ENCODE peak calls at places on chromosomes 11 and 22, in six cellular contexts. O, Z, P, G, R and B are unnamed samples.

GRCh38 chr11:110991621-110992355 is 253.7 kb upstream of the POU2AF2 start:
- DNase-seq in Z (peak; percentile 74), G (no peak), O (no peak), P (no peak), R (peak; percentile 44), B (no peak)

GRCh38 chr11:13227676-13228255 is 49.8 kb upstream of the BMAL1 start:
- DNase-seq in P (no peak), G (no peak), Z (no peak), O (no peak), R (no peak), B (no peak)

GRCh38 chr11:6269994-6270393 is 10.4 kb downstream of the CCKBR start:
- DNase-seq in R (no peak), G (no peak), Z (no peak), P (no peak), O (peak; percentile 10), B (no peak)

GRCh38 chr22:47165998-47166397 is 403.5 kb downstream of the TBC1D22A start:
- DNase-seq in Z (no peak), P (no peak), G (peak; percentile 15), O (no peak), R (no peak), B (no peak)

GRCh38 chr11:78472382-78472781 is 54.8 kb upstream of the GAB2 start:
- DNase-seq in Z (no peak), O (no peak), G (no peak), P (no peak), R (no peak), B (no peak)

GRCh38 chr22:24707477-24707816 is 67.1 kb downstream of the PIWIL3 start:
- DNase-seq in P (peak; percentile 6), Z (no peak), R (no peak), O (peak; percentile 40), G (no peak), B (no peak)

GRCh38 chr11:121571466-121571865 is 118.7 kb upstream of the SORL1-AS1 start:
- DNase-seq in O (peak; percentile 25), Z (no peak), R (no peak), P (no peak), G (no peak), B (no peak)

GRCh38 chr11:10550503-10550902 is 9.5 kb upstream of the RNF141 start:
- DNase-seq in P (no peak), G (no peak), O (no peak), Z (peak; percentile 23), R (peak; percentile 65), B (no peak)

GRCh38 chr11:82892611-82893169 is 7.5 kb downstream of the PRCP start:
- DNase-seq in O (no peak), G (no peak), Z (no peak), R (no peak), P (no peak), B (no peak)
- H3K4me1 ChIP-seq in O (no peaks in the 10 kb centered on the region), G (no peaks in the 10 kb centered on the region), Z (no peaks in the 10 kb centered on the region), R (no peaks in the 10 kb centered on the region), P (no peaks in the 10 kb centered on the region), B (no peaks in the 10 kb centered on the region)

GRCh38 chr11:69108030-69108429 is 47.7 kb upstream of the SMIM38 start:
- DNase-seq in R (no peak), O (no peak), Z (no peak), P (no peak), G (no peak), B (no peak)
- H3K27me3 ChIP-seq in R (no peaks in the 10 kb centered on the region), O (no peaks in the 10 kb centered on the region), Z (no peaks in the 10 kb centered on the region), P (no peaks in the 10 kb centered on the region), G (no peaks in the 10 kb centered on the region), B (no peaks in the 10 kb centered on the region)

GRCh38 chr11:73388241-73389133 is 12.3 kb downstream of the RELT start:
- DNase-seq in Z (no peak), P (no peak), R (no peak), G (no peak), O (peak; percentile 20), B (no peak)
- H3K4me1 ChIP-seq in Z (peaks cover 26% of the 10 kb centered on the region), P (peaks cover 28% of the 10 kb centered on the region), R (no peaks in the 10 kb centered on the region), G (no peaks in the 10 kb centered on the region), O (peaks cover 13% of the 10 kb centered on the region), B (no peaks in the 10 kb centered on the region)

GRCh38 chr22:44786610-44787009 is 34.2 kb downstream of the ARHGAP8 start:
- DNase-seq in O (no peak), R (no peak), Z (no peak), G (no peak), P (no peak), B (no peak)
- H3K27me3 ChIP-seq in O (no peaks in the 10 kb centered on the region), R (no peaks in the 10 kb centered on the region), Z (no peaks in the 10 kb centered on the region), G (no peaks in the 10 kb centered on the region), P (no peaks in the 10 kb centered on the region), B (no peaks in the 10 kb centered on the region)

GRCh38 chr11:65301491-65302329 is 13.0 kb upstream of the CDC42EP2 start:
- DNase-seq in O (peak; percentile 78), P (no peak), R (peak; percentile 82), Z (peak; percentile 79), G (peak; percentile 86), B (no peak)
- H3K4me1 ChIP-seq in O (peaks cover 13% of the 10 kb centered on the region), P (peaks cover 5% of the 10 kb centered on the region), R (peaks cover 42% of the 10 kb centered on the region), Z (peaks cover 20% of the 10 kb centered on the region), G (peaks cover 36% of the 10 kb centered on the region), B (peaks cover 4% of the 10 kb centered on the region)

DNA sequence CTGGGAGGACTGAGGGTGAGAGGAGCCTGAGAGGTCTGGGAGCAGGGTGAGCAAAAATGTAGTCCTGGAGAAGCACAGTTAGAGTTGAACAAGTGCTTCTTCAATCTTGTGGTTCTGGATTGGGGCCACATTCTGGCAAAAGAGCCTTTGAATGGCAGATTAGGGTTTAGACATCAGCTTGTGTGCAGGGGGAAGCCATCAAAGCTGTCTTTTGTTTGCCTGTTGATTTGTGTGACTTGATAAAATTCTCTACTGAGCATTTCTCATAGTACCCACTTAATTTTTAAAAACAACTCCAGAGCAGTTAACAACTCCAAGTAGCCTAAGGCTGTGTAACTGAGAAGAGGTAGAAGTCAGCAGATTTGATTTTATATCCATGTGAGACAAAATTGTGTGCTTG is 166.2 kb downstream of the FAT3 start:
- DNase-seq in G (no peak), O (no peak), P (no peak), R (no peak), Z (no peak), B (no peak)
- H3K27me3 ChIP-seq in G (no peaks in the 10 kb centered on the region), O (no peaks in the 10 kb centered on the region), P (no peaks in the 10 kb centered on the region), R (no peaks in the 10 kb centered on the region), Z (peaks cover 11% of the 10 kb centered on the region), B (no peaks in the 10 kb centered on the region)

GRCh38 chr22:26648011-26648497 is 9.3 kb upstream of the MIAT start:
- DNase-seq in Z (no peak), G (no peak), R (no peak), P (no peak), O (peak; percentile 94), B (no peak)
- H3K4me1 ChIP-seq in Z (peaks cover 6% of the 10 kb centered on the region), G (peaks cover 2% of the 10 kb centered on the region), R (no peaks in the 10 kb centered on the region), P (peaks cover 10% of the 10 kb centered on the region), O (peaks cover 69% of the 10 kb centered on the region), B (peaks cover 13% of the 10 kb centered on the region)

DNA sequence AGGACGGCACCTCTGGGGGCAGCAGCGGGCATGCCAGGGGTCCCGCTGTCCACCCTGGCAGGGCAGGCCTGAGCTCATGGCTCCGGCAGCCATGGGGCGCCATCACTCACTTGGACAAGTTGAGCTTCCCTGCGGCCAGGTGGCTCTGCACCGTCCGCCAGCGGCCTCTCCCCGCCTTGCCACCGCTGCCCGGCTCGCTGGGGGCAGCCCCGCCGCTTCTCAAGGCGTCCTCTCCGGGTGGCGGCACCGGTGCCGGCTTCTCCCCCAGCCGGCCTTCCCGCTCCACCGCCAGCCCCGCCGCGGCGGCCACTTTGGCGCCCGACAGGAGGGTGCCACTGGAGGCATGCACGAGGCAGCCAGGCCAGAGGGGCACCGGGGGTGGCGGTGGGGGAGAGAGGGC is 35.0 kb downstream of the SYT7 start:
- DNase-seq in R (no peak), Z (no peak), P (no peak), O (no peak), G (no peak), B (no peak)
- H3K27me3 ChIP-seq in R (no peaks in the 10 kb centered on the region), Z (no peaks in the 10 kb centered on the region), P (no peaks in the 10 kb centered on the region), O (no peaks in the 10 kb centered on the region), G (no peaks in the 10 kb centered on the region), B (no peaks in the 10 kb centered on the region)

GRCh38 chr11:66800720-66801428 is 42.4 kb upstream of the RCE1 start:
- DNase-seq in G (no peak), O (no peak), R (no peak), P (no peak), Z (no peak), B (no peak)
- H3K4me1 ChIP-seq in G (no peaks in the 10 kb centered on the region), O (no peaks in the 10 kb centered on the region), R (no peaks in the 10 kb centered on the region), P (no peaks in the 10 kb centered on the region), Z (no peaks in the 10 kb centered on the region), B (no peaks in the 10 kb centered on the region)

GRCh38 chr22:19755145-19755710 is 5.3 kb upstream of the TBX1 start:
- DNase-seq in Z (no peak), P (no peak), G (no peak), R (no peak), O (peak; percentile 63), B (no peak)

GRCh38 chr22:19753996-19754700 is 6.4 kb upstream of the TBX1 start:
- DNase-seq in P (no peak), G (no peak), Z (no peak), O (no peak), R (no peak), B (no peak)

GRCh38 chr22:19753090-19753842 is 7.3 kb upstream of the TBX1 start:
- DNase-seq in G (no peak), O (no peak), R (no peak), P (no peak), Z (no peak), B (no peak)

GRCh38 chr22:19755722-19756287 is 4.8 kb upstream of the TBX1 start:
- DNase-seq in P (no peak), Z (no peak), G (no peak), O (no peak), R (no peak), B (no peak)

GRCh38 chr22:19754701-19755144 is 5.9 kb upstream of the TBX1 start:
- DNase-seq in R (no peak), G (no peak), P (no peak), Z (no peak), O (no peak), B (no peak)
- H3K27me3 ChIP-seq in R (peaks cover 60% of the 10 kb centered on the region), G (peaks cover 8% of the 10 kb centered on the region), P (no peaks in the 10 kb centered on the region), Z (peaks cover 89% of the 10 kb centered on the region), O (peaks cover 88% of the 10 kb centered on the region), B (peaks cover 65% of the 10 kb centered on the region)